ENCODE peak calls at places on chromosomes 7 and 10, in ten cellular contexts. One of them, this sample, is unnamed.
A peak's percentile ranks its signal among the peaks of the same experiment; 100 is the strongest.

GRCh38 chr10:115980470-115980869 is 292.5 kb downstream of the GFRA1 start:
- DNase-seq in bronchial epithelial cell: no peak
- DNase-seq in KBM-7: no peak
- DNase-seq in nephron progenitor cell: no peak
- DNase-seq in NCI-H187: no peak
- DNase-seq in A172: no peak
- DNase-seq in foreskin fibroblast: no peak
- DNase-seq in ecto neural progenitor cell: no peak
- DNase-seq in NAMALWA: no peak
- DNase-seq in adrenal gland: no peak
- DNase-seq in this sample: no peak

GRCh38 chr10:5811387-5811821 is 1.8 kb downstream of the GDI2 start:
- DNase-seq in bronchial epithelial cell: peak; percentile 54
- DNase-seq in KBM-7: peak; percentile 40
- DNase-seq in nephron progenitor cell: no peak
- DNase-seq in NCI-H187: no peak
- DNase-seq in A172: peak; percentile 25
- DNase-seq in foreskin fibroblast: peak; percentile 60
- DNase-seq in ecto neural progenitor cell: no peak
- DNase-seq in NAMALWA: peak; percentile 44
- DNase-seq in adrenal gland: no peak
- DNase-seq in this sample: no peak

GRCh38 chr10:120513307-120513706 is 56.3 kb downstream of the PLPP4 start:
- DNase-seq in bronchial epithelial cell: no peak
- DNase-seq in KBM-7: no peak
- DNase-seq in nephron progenitor cell: no peak
- DNase-seq in NCI-H187: no peak
- DNase-seq in A172: no peak
- DNase-seq in foreskin fibroblast: no peak
- DNase-seq in ecto neural progenitor cell: no peak
- DNase-seq in NAMALWA: no peak
- DNase-seq in adrenal gland: no peak
- DNase-seq in this sample: no peak

GRCh38 chr7:150788474-150789269 is 11.5 kb downstream of the TMEM176B start:
- DNase-seq in bronchial epithelial cell: no peak
- DNase-seq in KBM-7: no peak
- DNase-seq in nephron progenitor cell: no peak
- DNase-seq in NCI-H187: no peak
- DNase-seq in A172: no peak
- DNase-seq in foreskin fibroblast: no peak
- DNase-seq in ecto neural progenitor cell: no peak
- DNase-seq in NAMALWA: no peak
- DNase-seq in adrenal gland: peak; percentile 81
- DNase-seq in this sample: no peak

GRCh38 chr10:115956225-115957009 is 316.6 kb downstream of the GFRA1 start:
- DNase-seq in bronchial epithelial cell: no peak
- DNase-seq in KBM-7: no peak
- DNase-seq in nephron progenitor cell: no peak
- DNase-seq in NCI-H187: no peak
- DNase-seq in A172: peak; percentile 33
- DNase-seq in foreskin fibroblast: no peak
- DNase-seq in ecto neural progenitor cell: no peak
- DNase-seq in NAMALWA: no peak
- DNase-seq in adrenal gland: no peak
- DNase-seq in this sample: no peak

GRCh38 chr7:132516042-132516840 is 60.0 kb downstream of the PLXNA4 start:
- DNase-seq in bronchial epithelial cell: peak; percentile 4
- DNase-seq in KBM-7: no peak
- DNase-seq in nephron progenitor cell: no peak
- DNase-seq in NCI-H187: no peak
- DNase-seq in A172: peak; percentile 75
- DNase-seq in foreskin fibroblast: peak; percentile 37
- DNase-seq in ecto neural progenitor cell: no peak
- DNase-seq in NAMALWA: no peak
- DNase-seq in adrenal gland: no peak
- DNase-seq in this sample: no peak

GRCh38 chr10:29957887-29958330 is 101.5 kb downstream of the JCAD start:
- DNase-seq in bronchial epithelial cell: peak; percentile 35
- DNase-seq in KBM-7: no peak
- DNase-seq in nephron progenitor cell: peak; percentile 56
- DNase-seq in NCI-H187: no peak
- DNase-seq in A172: peak; percentile 53
- DNase-seq in foreskin fibroblast: peak; percentile 22
- DNase-seq in ecto neural progenitor cell: no peak
- DNase-seq in NAMALWA: peak; percentile 8
- DNase-seq in adrenal gland: peak; percentile 86
- DNase-seq in this sample: no peak

GRCh38 chr7:42746226-42746625 is 165.6 kb downstream of the C7orf25 start:
- DNase-seq in bronchial epithelial cell: peak; percentile 71
- DNase-seq in KBM-7: no peak
- DNase-seq in nephron progenitor cell: no peak
- DNase-seq in NCI-H187: no peak
- DNase-seq in A172: peak; percentile 69
- DNase-seq in foreskin fibroblast: no peak
- DNase-seq in ecto neural progenitor cell: no peak
- DNase-seq in NAMALWA: no peak
- DNase-seq in adrenal gland: no peak
- DNase-seq in this sample: no peak

GRCh38 chr7:85695041-85695990 is 508.5 kb upstream of the SEMA3D start:
- DNase-seq in bronchial epithelial cell: peak; percentile 97
- DNase-seq in KBM-7: no peak
- DNase-seq in nephron progenitor cell: no peak
- DNase-seq in NCI-H187: no peak
- DNase-seq in A172: peak; percentile 43
- DNase-seq in foreskin fibroblast: peak; percentile 70
- DNase-seq in ecto neural progenitor cell: no peak
- DNase-seq in NAMALWA: no peak
- DNase-seq in adrenal gland: no peak
- DNase-seq in this sample: no peak

GRCh38 chr7:12066004-12066403 is 145.1 kb upstream of the TMEM106B start:
- DNase-seq in bronchial epithelial cell: peak; percentile 87
- DNase-seq in KBM-7: no peak
- DNase-seq in nephron progenitor cell: no peak
- DNase-seq in NCI-H187: no peak
- DNase-seq in A172: peak; percentile 31
- DNase-seq in foreskin fibroblast: no peak
- DNase-seq in ecto neural progenitor cell: no peak
- DNase-seq in NAMALWA: no peak
- DNase-seq in adrenal gland: no peak
- DNase-seq in this sample: no peak

GRCh38 chr7:2710901-2711551 is 23.0 kb downstream of the AMZ1 start:
- DNase-seq in bronchial epithelial cell: no peak
- DNase-seq in KBM-7: peak; percentile 35
- DNase-seq in nephron progenitor cell: no peak
- DNase-seq in NCI-H187: no peak
- DNase-seq in A172: peak; percentile 40
- DNase-seq in foreskin fibroblast: no peak
- DNase-seq in ecto neural progenitor cell: no peak
- DNase-seq in NAMALWA: peak; percentile 92
- DNase-seq in adrenal gland: no peak
- DNase-seq in this sample: no peak

GRCh38 chr10:15842493-15843169 is 17.7 kb downstream of the MINDY3 start:
- DNase-seq in bronchial epithelial cell: peak; percentile 34
- DNase-seq in KBM-7: peak; percentile 48
- DNase-seq in nephron progenitor cell: no peak
- DNase-seq in NCI-H187: no peak
- DNase-seq in A172: no peak
- DNase-seq in foreskin fibroblast: peak; percentile 8
- DNase-seq in ecto neural progenitor cell: no peak
- DNase-seq in NAMALWA: no peak
- DNase-seq in adrenal gland: no peak
- DNase-seq in this sample: no peak

GRCh38 chr10:127148066-127148932 is 48.1 kb downstream of the INSYN2A start:
- DNase-seq in bronchial epithelial cell: peak; percentile 93
- DNase-seq in KBM-7: peak; percentile 40
- DNase-seq in nephron progenitor cell: no peak
- DNase-seq in NCI-H187: no peak
- DNase-seq in A172: peak; percentile 81
- DNase-seq in foreskin fibroblast: peak; percentile 94
- DNase-seq in ecto neural progenitor cell: no peak
- DNase-seq in NAMALWA: no peak
- DNase-seq in adrenal gland: no peak
- DNase-seq in this sample: no peak

GRCh38 chr10:125560947-125561346 is 122.0 kb downstream of the TEX36 start:
- DNase-seq in bronchial epithelial cell: no peak
- DNase-seq in KBM-7: no peak
- DNase-seq in nephron progenitor cell: no peak
- DNase-seq in NCI-H187: no peak
- DNase-seq in A172: no peak
- DNase-seq in foreskin fibroblast: no peak
- DNase-seq in ecto neural progenitor cell: no peak
- DNase-seq in NAMALWA: no peak
- DNase-seq in adrenal gland: no peak
- DNase-seq in this sample: no peak

GRCh38 chr10:91796332-91797076 is 1.7 kb upstream of the TNKS2 start:
- DNase-seq in bronchial epithelial cell: peak; percentile 45
- DNase-seq in KBM-7: peak; percentile 31
- DNase-seq in nephron progenitor cell: peak; percentile 22
- DNase-seq in NCI-H187: no peak
- DNase-seq in A172: peak; percentile 14
- DNase-seq in foreskin fibroblast: peak; percentile 9
- DNase-seq in ecto neural progenitor cell: peak; percentile 68
- DNase-seq in NAMALWA: peak; percentile 82
- DNase-seq in adrenal gland: peak; percentile 56
- DNase-seq in this sample: no peak

GRCh38 chr10:6912929-6913328 is 332.9 kb upstream of the PRKCQ start:
- DNase-seq in bronchial epithelial cell: no peak
- DNase-seq in KBM-7: no peak
- DNase-seq in nephron progenitor cell: no peak
- DNase-seq in NCI-H187: no peak
- DNase-seq in A172: no peak
- DNase-seq in foreskin fibroblast: no peak
- DNase-seq in ecto neural progenitor cell: no peak
- DNase-seq in NAMALWA: no peak
- DNase-seq in adrenal gland: no peak
- DNase-seq in this sample: no peak

GRCh38 chr7:149849174-149849573 is 11.0 kb downstream of the ZNF862 start:
- DNase-seq in bronchial epithelial cell: no peak
- DNase-seq in KBM-7: no peak
- DNase-seq in nephron progenitor cell: no peak
- DNase-seq in NCI-H187: no peak
- DNase-seq in A172: no peak
- DNase-seq in foreskin fibroblast: no peak
- DNase-seq in ecto neural progenitor cell: no peak
- DNase-seq in NAMALWA: no peak
- DNase-seq in adrenal gland: no peak
- DNase-seq in this sample: no peak

GRCh38 chr10:84333864-84334451 is 5.6 kb downstream of the CCSER2 start:
- DNase-seq in bronchial epithelial cell: peak; percentile 69
- DNase-seq in KBM-7: peak; percentile 79
- DNase-seq in nephron progenitor cell: no peak
- DNase-seq in NCI-H187: no peak
- DNase-seq in A172: peak; percentile 49
- DNase-seq in foreskin fibroblast: peak; percentile 34
- DNase-seq in ecto neural progenitor cell: no peak
- DNase-seq in NAMALWA: peak; percentile 61
- DNase-seq in adrenal gland: no peak
- DNase-seq in this sample: no peak

GRCh38 chr10:133336131-133337078 is at the start of gene CALY:
- DNase-seq in bronchial epithelial cell: no peak
- DNase-seq in KBM-7: peak; percentile 57
- DNase-seq in nephron progenitor cell: peak; percentile 83
- DNase-seq in NCI-H187: no peak
- DNase-seq in A172: no peak
- DNase-seq in foreskin fibroblast: no peak
- DNase-seq in ecto neural progenitor cell: peak; percentile 72
- DNase-seq in NAMALWA: peak; percentile 40
- DNase-seq in adrenal gland: peak; percentile 89
- DNase-seq in this sample: no peak

GRCh38 chr10:7264313-7264741 is 146.5 kb downstream of the SFMBT2 start:
- DNase-seq in bronchial epithelial cell: peak; percentile 10
- DNase-seq in KBM-7: no peak
- DNase-seq in nephron progenitor cell: no peak
- DNase-seq in NCI-H187: no peak
- DNase-seq in A172: peak; percentile 64
- DNase-seq in foreskin fibroblast: peak; percentile 36
- DNase-seq in ecto neural progenitor cell: no peak
- DNase-seq in NAMALWA: no peak
- DNase-seq in adrenal gland: peak; percentile 78
- DNase-seq in this sample: no peak

GRCh38 chr10:3477683-3478082 is 305.1 kb upstream of the PITRM1 start:
- DNase-seq in bronchial epithelial cell: peak; percentile 98
- DNase-seq in KBM-7: no peak
- DNase-seq in nephron progenitor cell: no peak
- DNase-seq in NCI-H187: no peak
- DNase-seq in A172: no peak
- DNase-seq in foreskin fibroblast: peak; percentile 63
- DNase-seq in ecto neural progenitor cell: no peak
- DNase-seq in NAMALWA: no peak
- DNase-seq in adrenal gland: no peak
- DNase-seq in this sample: no peak

GRCh38 chr7:57403601-57404342 is 46.2 kb upstream of the ZNF716 start:
- DNase-seq in bronchial epithelial cell: no peak
- DNase-seq in KBM-7: no peak
- DNase-seq in nephron progenitor cell: no peak
- DNase-seq in NCI-H187: no peak
- DNase-seq in A172: no peak
- DNase-seq in foreskin fibroblast: no peak
- DNase-seq in ecto neural progenitor cell: no peak
- DNase-seq in NAMALWA: no peak
- DNase-seq in adrenal gland: peak; percentile 93
- DNase-seq in this sample: no peak

GRCh38 chr7:110522061-110522750 is 568.7 kb upstream of the LRRN3 start:
- DNase-seq in bronchial epithelial cell: no peak
- DNase-seq in KBM-7: no peak
- DNase-seq in nephron progenitor cell: no peak
- DNase-seq in NCI-H187: no peak
- DNase-seq in A172: no peak
- DNase-seq in foreskin fibroblast: peak; percentile 36
- DNase-seq in ecto neural progenitor cell: no peak
- DNase-seq in NAMALWA: no peak
- DNase-seq in adrenal gland: no peak
- DNase-seq in this sample: no peak

GRCh38 chr10:61937631-61938284 is 36.3 kb downstream of the ARID5B start:
- DNase-seq in bronchial epithelial cell: peak; percentile 86
- DNase-seq in KBM-7: no peak
- DNase-seq in nephron progenitor cell: no peak
- DNase-seq in NCI-H187: no peak
- DNase-seq in A172: peak; percentile 25
- DNase-seq in foreskin fibroblast: peak; percentile 72
- DNase-seq in ecto neural progenitor cell: no peak
- DNase-seq in NAMALWA: no peak
- DNase-seq in adrenal gland: no peak
- DNase-seq in this sample: no peak

GRCh38 chr7:122100021-122100420 is 44.0 kb downstream of the AASS start:
- DNase-seq in bronchial epithelial cell: peak; percentile 54
- DNase-seq in KBM-7: no peak
- DNase-seq in nephron progenitor cell: no peak
- DNase-seq in NCI-H187: no peak
- DNase-seq in A172: no peak
- DNase-seq in foreskin fibroblast: no peak
- DNase-seq in ecto neural progenitor cell: no peak
- DNase-seq in NAMALWA: no peak
- DNase-seq in adrenal gland: no peak
- DNase-seq in this sample: no peak

GRCh38 chr7:41803569-41803968 is 100.7 kb upstream of the INHBA start:
- DNase-seq in bronchial epithelial cell: no peak
- DNase-seq in KBM-7: no peak
- DNase-seq in nephron progenitor cell: no peak
- DNase-seq in NCI-H187: no peak
- DNase-seq in A172: no peak
- DNase-seq in foreskin fibroblast: no peak
- DNase-seq in ecto neural progenitor cell: no peak
- DNase-seq in NAMALWA: no peak
- DNase-seq in adrenal gland: no peak
- DNase-seq in this sample: no peak

GRCh38 chr7:98879198-98879988 is 1.1 kb downstream of the TRRAP start:
- DNase-seq in bronchial epithelial cell: peak; percentile 35
- DNase-seq in KBM-7: peak; percentile 64
- DNase-seq in nephron progenitor cell: no peak
- DNase-seq in NCI-H187: no peak
- DNase-seq in A172: peak; percentile 39
- DNase-seq in foreskin fibroblast: peak; percentile 48
- DNase-seq in ecto neural progenitor cell: no peak
- DNase-seq in NAMALWA: peak; percentile 92
- DNase-seq in adrenal gland: peak; percentile 59
- DNase-seq in this sample: no peak

GRCh38 chr7:70338061-70338460 is 739.8 kb downstream of the AUTS2 start:
- DNase-seq in bronchial epithelial cell: no peak
- DNase-seq in KBM-7: no peak
- DNase-seq in nephron progenitor cell: no peak
- DNase-seq in NCI-H187: no peak
- DNase-seq in A172: no peak
- DNase-seq in foreskin fibroblast: no peak
- DNase-seq in ecto neural progenitor cell: no peak
- DNase-seq in NAMALWA: no peak
- DNase-seq in adrenal gland: no peak
- DNase-seq in this sample: no peak